ENCODE peak calls at places on chromosomes 13 and 19, in four cellular contexts. Q, M, I and Z are unnamed samples.

GRCh38 chr13:46909037-46909436 is 12.2 kb upstream of the HTR2A start:
- DNase-seq in Q (no peak), M (no peak), I (no peak), Z (no peak)

GRCh38 chr19:33755314-33756020 is 41.2 kb upstream of the KCTD15 start:
- DNase-seq in Q (no peak), I (no peak), M (no peak), Z (no peak)

GRCh38 chr19:18408053-18408476 is 10.6 kb upstream of the LRRC25 start:
- DNase-seq in M (peak), I (no peak), Q (no peak), Z (peak)

GRCh38 chr13:94641432-94641941 is 39.8 kb downstream of the GPR180 start:
- DNase-seq in I (no peak), M (no peak), Q (no peak), Z (no peak)

GRCh38 chr19:11016591-11016990 is 55.8 kb downstream of the SMARCA4 start:
- DNase-seq in Q (no peak), I (no peak), M (no peak), Z (no peak)

GRCh38 chr19:46520616-46521015 is 24.9 kb upstream of the PNMA8B start:
- DNase-seq in M (no peak), Q (no peak), I (no peak), Z (peak)

GRCh38 chr13:39607876-39608275 is 4.9 kb upstream of the LHFPL6 start:
- DNase-seq in I (no peak), M (no peak), Q (no peak), Z (no peak)

GRCh38 chr13:50415428-50415827 is 400.2 kb downstream of the KCNRG start:
- DNase-seq in Q (no peak), M (no peak), I (no peak), Z (no peak)

GRCh38 chr13:76735641-76736040 is 150.6 kb downstream of the KCTD12 start:
- DNase-seq in Q (no peak), M (no peak), I (no peak), Z (no peak)

GRCh38 chr19:56748443-56748842 is 76.9 kb upstream of the ZNF835 start:
- DNase-seq in M (no peak), Q (peak), I (no peak), Z (no peak)

GRCh38 chr19:5156231-5156986 is 184.2 kb downstream of the PTPRS start:
- DNase-seq in M (no peak), I (no peak), Q (no peak), Z (no peak)

GRCh38 chr19:41327499-41328156 is 17.7 kb downstream of the CCDC97 start:
- DNase-seq in M (peak), Q (no peak), I (no peak), Z (no peak)

GRCh38 chr19:57978586-57979289 is 4.4 kb upstream of the C19orf18 start:
- DNase-seq in Q (no peak), I (no peak), M (no peak), Z (no peak)

GRCh38 chr13:98225036-98225940 is 48.2 kb upstream of the RNF113B start:
- DNase-seq in I (no peak), Q (no peak), M (no peak), Z (no peak)

GRCh38 chr19:58558623-58559274 is 338 bp upstream of the UBE2M start:
- DNase-seq in Q (peak), M (peak), I (peak), Z (peak)

GRCh38 chr13:46211521-46212351 is at the start of gene LRRC63:
- DNase-seq in M (peak), Q (no peak), I (no peak), Z (peak)

GRCh38 chr19:2507109-2507508 is 31.2 kb downstream of the GADD45B start:
- DNase-seq in I (peak), M (no peak), Q (peak), Z (no peak)

GRCh38 chr19:6536138-6536671 is 5.4 kb downstream of the TNFSF9 start:
- DNase-seq in M (peak), Q (peak), I (peak), Z (peak)

GRCh38 chr19:33872445-33873320 is 76.0 kb downstream of the KCTD15 start:
- DNase-seq in M (no peak), Q (no peak), I (no peak), Z (no peak)

GRCh38 chr13:109154146-109154545 is 524.7 kb downstream of the MYO16 start:
- DNase-seq in I (no peak), Q (peak), M (no peak), Z (no peak)

GRCh38 chr13:33087091-33087490 is 70.9 kb downstream of the KL start:
- DNase-seq in Q (no peak), I (no peak), M (no peak), Z (no peak)

GRCh38 chr13:33092422-33092987 is 76.3 kb downstream of the KL start:
- DNase-seq in M (no peak), I (no peak), Q (no peak), Z (no peak)

GRCh38 chr13:33087790-33088189 is 71.6 kb downstream of the KL start:
- DNase-seq in I (no peak), Q (no peak), M (no peak), Z (no peak)

GRCh38 chr13:33089311-33089710 is 73.1 kb downstream of the KL start:
- DNase-seq in Q (no peak), M (no peak), I (no peak), Z (no peak)

GRCh38 chr13:33090755-33091454 is 74.7 kb downstream of the KL start:
- DNase-seq in Q (peak), M (no peak), I (no peak), Z (no peak)
- TF ChIP-seq FOSL1 in Q (no peak), M (no peak), I (no peak), Z (no peak)

DNA sequence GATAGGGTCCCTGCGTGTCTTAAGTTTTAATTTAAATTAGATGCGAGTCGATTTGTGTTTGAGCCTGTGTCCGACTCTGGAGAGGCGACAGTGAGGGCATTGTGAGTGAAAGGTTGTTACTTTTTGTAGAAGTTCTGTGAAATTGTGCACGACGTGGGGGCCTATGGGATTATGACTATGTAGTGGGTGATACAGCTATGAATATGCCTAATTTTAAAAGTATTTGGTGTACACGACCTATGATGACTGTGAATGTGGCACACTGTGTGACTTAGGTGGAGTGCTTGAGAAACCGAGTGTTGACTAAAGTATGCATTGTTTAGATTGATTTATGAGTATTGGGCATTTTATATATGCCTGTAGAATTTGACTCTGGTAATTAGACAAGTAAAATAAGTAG is 646 bp downstream of the ZNF567 start:
- DNase-seq in I (no peak), Q (no peak), M (no peak), Z (no peak)
- TF ChIP-seq EZH2 in I (no peak), Q (no peak), M (no peak), Z (no peak)

GRCh38 chr13:34776390-34776981 is 165.6 kb upstream of the NBEA start:
- DNase-seq in M (no peak), I (no peak), Q (no peak), Z (no peak)

GRCh38 chr13:34777914-34778303 is 164.2 kb upstream of the NBEA start:
- DNase-seq in M (no peak), I (no peak), Q (no peak), Z (no peak)

GRCh38 chr13:34772206-34772605 is 169.9 kb upstream of the NBEA start:
- DNase-seq in M (no peak), I (no peak), Q (no peak), Z (no peak)

GRCh38 chr13:34776984-34777913 is 164.8 kb upstream of the NBEA start:
- DNase-seq in Q (no peak), I (no peak), M (no peak), Z (no peak)

GRCh38 chr13:34772881-34773280 is 169.2 kb upstream of the NBEA start:
- DNase-seq in M (no peak), Q (no peak), I (no peak), Z (no peak)
- TF ChIP-seq ZNF274 in M (no peak), Q (no peak), I (no peak), Z (no peak)

GRCh38 chr13:110216403-110217041 is 90.4 kb downstream of the COL4A1 start:
- DNase-seq in Q (no peak), I (no peak), M (no peak), Z (no peak)
- TF ChIP-seq FOSL1 in Q (no peak), I (no peak), M (no peak), Z (no peak)

GRCh38 chr19:55082023-55082851 is 6.6 kb downstream of the EPS8L1 start:
- DNase-seq in I (no peak), Q (no peak), M (peak), Z (peak)
- TF ChIP-seq EZH2 in I (no peak), Q (no peak), M (no peak), Z (no peak)

DNA sequence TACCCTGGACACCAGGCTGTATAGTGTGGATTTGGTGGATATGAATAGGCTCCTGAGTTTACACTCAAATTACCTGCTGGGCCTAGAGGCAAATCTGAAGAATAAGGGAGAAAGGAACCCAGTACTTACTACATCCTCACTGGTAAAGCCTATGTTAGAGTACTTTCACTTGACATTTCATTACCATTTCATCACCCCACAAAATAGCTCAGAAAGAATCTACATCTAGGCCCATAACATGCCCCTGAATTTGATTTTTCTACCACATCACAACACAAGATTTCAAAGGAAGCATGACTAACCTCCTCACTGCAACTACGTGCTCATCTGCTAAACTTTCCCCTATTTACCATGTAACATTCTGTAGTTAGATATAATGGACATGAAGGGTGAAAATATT is 43.3 kb downstream of the VWA8 start:
- DNase-seq in Q (no peak), I (no peak), M (no peak), Z (no peak)
- TF ChIP-seq ZNF274 in Q (no peak), I (no peak), M (no peak), Z (no peak)

DNA sequence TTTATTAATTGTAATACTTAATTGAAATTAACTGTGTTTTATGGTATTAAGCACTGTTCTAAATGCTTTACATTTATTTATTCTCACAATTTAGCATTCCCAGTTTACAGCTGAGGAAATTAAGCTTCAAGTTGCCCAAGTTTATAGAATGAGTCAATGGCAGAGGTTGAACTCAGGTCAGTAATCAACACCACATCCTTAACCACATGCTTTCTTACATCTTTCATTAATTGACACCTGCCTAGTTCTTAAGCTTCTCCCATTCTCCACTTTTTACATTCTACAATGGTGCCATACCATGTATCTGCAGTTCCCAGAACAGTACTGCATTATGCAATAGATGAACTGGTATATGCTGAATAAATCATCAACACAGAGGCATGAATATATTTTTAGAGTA is 11.7 kb upstream of the RBM26 start:
- DNase-seq in I (no peak), Q (no peak), M (no peak), Z (no peak)
- TF ChIP-seq FOSL1 in I (no peak), Q (no peak), M (no peak), Z (no peak)

GRCh38 chr19:16324384-16325160 is at the start of gene KLF2:
- DNase-seq in I (peak), M (peak), Q (peak), Z (peak)

GRCh38 chr19:16325161-16325527 is 518 bp downstream of the KLF2 start:
- DNase-seq in Q (no peak), M (peak), I (no peak), Z (peak)

GRCh38 chr19:16327131-16327450 is 2.5 kb downstream of the KLF2 start:
- DNase-seq in I (no peak), Q (no peak), M (no peak), Z (no peak)

GRCh38 chr19:16326401-16327130 is 1.9 kb downstream of the KLF2 start:
- DNase-seq in M (peak), Q (no peak), I (no peak), Z (no peak)

DNA sequence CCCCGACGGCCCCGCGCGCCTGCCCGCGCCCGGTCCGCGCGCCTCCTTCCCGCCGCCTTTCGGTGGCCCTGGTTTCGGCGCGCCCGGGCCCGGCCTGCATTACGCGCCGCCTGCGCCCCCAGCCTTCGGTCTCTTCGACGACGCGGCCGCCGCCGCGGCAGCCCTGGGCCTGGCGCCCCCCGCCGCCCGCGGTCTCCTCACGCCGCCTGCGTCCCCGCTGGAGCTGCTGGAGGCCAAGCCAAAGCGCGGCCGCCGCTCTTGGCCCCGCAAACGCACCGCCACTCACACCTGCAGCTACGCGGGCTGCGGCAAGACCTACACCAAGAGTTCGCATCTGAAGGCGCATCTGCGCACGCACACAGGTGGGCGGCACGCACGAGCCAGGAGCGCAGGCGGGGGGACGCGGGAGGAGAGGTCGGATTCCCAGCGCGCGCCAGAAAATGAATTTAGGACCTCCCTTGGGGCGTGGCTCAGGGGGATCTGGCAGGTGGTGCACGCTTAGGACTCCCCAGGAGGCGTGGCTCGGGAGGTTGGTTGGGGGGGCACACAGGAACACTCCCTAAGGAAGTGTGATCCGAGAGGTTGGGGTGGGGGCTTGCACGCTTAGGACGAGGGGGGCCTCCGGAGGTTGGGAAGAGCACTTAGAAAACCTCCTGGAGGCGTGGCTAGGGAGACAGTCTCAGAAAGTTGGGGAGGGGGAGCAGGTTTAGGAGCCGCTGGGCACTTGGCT is 1.2 kb downstream of the KLF2 start:
- DNase-seq in Q (no peak), I (no peak), M (peak), Z (no peak)
- TF ChIP-seq EZH2 in Q (no peak), I (no peak), M (no peak), Z (no peak)

GRCh38 chr13:73451120-73452029 is 392.6 kb downstream of the KLF5 start:
- DNase-seq in M (no peak), I (no peak), Q (peak), Z (no peak)
- TF ChIP-seq ZNF274 in M (no peak), I (no peak), Q (no peak), Z (no peak)

DNA sequence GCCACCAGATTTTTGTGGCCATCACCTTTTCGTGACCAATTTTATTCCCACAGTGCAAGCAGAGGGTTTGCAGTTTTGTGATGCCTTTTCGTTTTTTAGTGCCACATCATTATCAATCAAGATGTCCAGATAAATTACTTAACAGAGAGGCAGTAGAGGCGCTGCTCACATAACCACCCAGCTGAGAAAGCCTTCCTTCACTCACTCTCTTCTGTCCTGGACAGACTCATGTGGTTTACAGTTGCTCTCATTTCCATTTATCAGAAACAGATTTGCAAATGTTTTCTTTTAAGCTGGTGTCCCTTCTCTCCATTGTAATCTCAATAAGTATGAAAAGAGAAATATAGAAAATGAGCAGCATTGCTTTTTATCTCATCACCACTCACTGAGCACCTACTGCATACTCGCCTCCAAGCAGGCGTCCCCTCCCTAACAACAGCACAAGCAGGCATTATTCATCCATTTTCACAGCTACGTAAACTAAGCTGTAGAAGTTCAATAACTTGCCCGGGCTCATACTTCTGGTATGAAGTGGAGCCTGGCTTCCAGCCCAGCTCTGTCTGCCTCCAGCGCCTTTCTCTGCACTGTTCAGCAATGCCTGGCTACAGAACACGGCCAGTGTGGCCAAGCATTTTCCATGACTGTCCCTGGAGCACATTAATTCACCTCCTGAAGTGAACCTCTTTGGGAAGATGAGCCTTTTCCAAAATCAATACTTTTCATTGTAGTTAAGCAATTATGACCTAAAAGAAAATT is 34.6 kb upstream of the KATNAL1 start:
- DNase-seq in Q (no peak), I (peak), M (no peak), Z (no peak)
- TF ChIP-seq FOSL1 in Q (no peak), I (peak), M (no peak), Z (no peak)